ENCODE peak calls at places on chromosomes 5 and 9, in five cellular contexts. One of them, this sample, is unnamed.
A peak's percentile ranks its signal among the peaks of the same experiment; 100 is the strongest.

GRCh38 chr9:751137-752051 is 90.1 kb upstream of the DMRT1 start:
- DNase-seq in occipital lobe: no peak
- DNase-seq in AG08396: no peak
- DNase-seq in activated naive CD4-positive, alpha-beta T cell: no peak
- DNase-seq in NCI-H774: no peak
- DNase-seq in this sample: no peak

GRCh38 chr5:113122053-113122452 is 145.5 kb downstream of the DCP2 start:
- DNase-seq in occipital lobe: no peak
- DNase-seq in AG08396: peak; percentile 30
- DNase-seq in activated naive CD4-positive, alpha-beta T cell: no peak
- DNase-seq in NCI-H774: no peak
- DNase-seq in this sample: no peak

GRCh38 chr5:146490089-146490843 is 25.7 kb downstream of the GPR151 start:
- DNase-seq in occipital lobe: no peak
- DNase-seq in AG08396: no peak
- DNase-seq in activated naive CD4-positive, alpha-beta T cell: no peak
- DNase-seq in NCI-H774: no peak
- DNase-seq in this sample: no peak

GRCh38 chr9:124291801-124292396 is 34.1 kb downstream of the NEK6 start:
- DNase-seq in occipital lobe: no peak
- DNase-seq in AG08396: no peak
- DNase-seq in activated naive CD4-positive, alpha-beta T cell: no peak
- DNase-seq in NCI-H774: no peak
- DNase-seq in this sample: no peak

GRCh38 chr5:42620579-42621216 is 135.9 kb upstream of the CCDC152 start:
- DNase-seq in occipital lobe: no peak
- DNase-seq in AG08396: no peak
- DNase-seq in activated naive CD4-positive, alpha-beta T cell: no peak
- DNase-seq in NCI-H774: no peak
- DNase-seq in this sample: no peak

GRCh38 chr5:139759219-139759721 is 36.3 kb upstream of the PSD2 start:
- DNase-seq in occipital lobe: peak; percentile 27
- DNase-seq in AG08396: no peak
- DNase-seq in activated naive CD4-positive, alpha-beta T cell: no peak
- DNase-seq in NCI-H774: no peak
- DNase-seq in this sample: no peak

GRCh38 chr9:113955076-113955752 is 79.1 kb downstream of the ZNF618 start:
- DNase-seq in occipital lobe: no peak
- DNase-seq in AG08396: peak; percentile 65
- DNase-seq in activated naive CD4-positive, alpha-beta T cell: no peak
- DNase-seq in NCI-H774: no peak
- DNase-seq in this sample: no peak

GRCh38 chr9:76372345-76372744 is 21.9 kb downstream of the RFK start:
- DNase-seq in occipital lobe: no peak
- DNase-seq in AG08396: no peak
- DNase-seq in activated naive CD4-positive, alpha-beta T cell: no peak
- DNase-seq in NCI-H774: no peak
- DNase-seq in this sample: no peak

GRCh38 chr5:161889971-161890370 is 42.1 kb downstream of the GABRA1 start:
- DNase-seq in occipital lobe: no peak
- DNase-seq in AG08396: no peak
- DNase-seq in activated naive CD4-positive, alpha-beta T cell: no peak
- DNase-seq in NCI-H774: no peak
- DNase-seq in this sample: no peak

GRCh38 chr9:19232117-19232829 is 1.8 kb downstream of the DENND4C start:
- DNase-seq in occipital lobe: no peak
- DNase-seq in AG08396: no peak
- DNase-seq in activated naive CD4-positive, alpha-beta T cell: no peak
- DNase-seq in NCI-H774: no peak
- DNase-seq in this sample: no peak

GRCh38 chr5:22850981-22851380 is 2.2 kb downstream of the CDH12 start:
- DNase-seq in occipital lobe: no peak
- DNase-seq in AG08396: no peak
- DNase-seq in activated naive CD4-positive, alpha-beta T cell: no peak
- DNase-seq in NCI-H774: no peak
- DNase-seq in this sample: no peak

GRCh38 chr5:133292300-133292699 is 240.5 kb downstream of the HSPA4 start:
- DNase-seq in occipital lobe: no peak
- DNase-seq in AG08396: no peak
- DNase-seq in activated naive CD4-positive, alpha-beta T cell: no peak
- DNase-seq in NCI-H774: no peak
- DNase-seq in this sample: no peak

GRCh38 chr5:94017579-94017978 is 276.2 kb upstream of the POU5F2 start:
- DNase-seq in occipital lobe: no peak
- DNase-seq in AG08396: no peak
- DNase-seq in activated naive CD4-positive, alpha-beta T cell: no peak
- DNase-seq in NCI-H774: no peak
- DNase-seq in this sample: no peak

GRCh38 chr9:32431940-32432555 is 47.6 kb downstream of the ACO1 start:
- DNase-seq in occipital lobe: no peak
- DNase-seq in AG08396: peak; percentile 29
- DNase-seq in activated naive CD4-positive, alpha-beta T cell: peak; percentile 22
- DNase-seq in NCI-H774: no peak
- DNase-seq in this sample: no peak